ENCODE peak calls at places on chromosomes 11 and 22, in six cellular contexts. J is mesenchymal stem cell, Q is H1, A is IMR-90, L is mesendoderm, U is trophoblast cell. O is an unnamed sample.

GRCh38 chr11:3058753-3059664 is 1.8 kb upstream of the CARS1 start:
- DNase-seq in J (peak), Q (no peak), A (peak), L (peak), U (peak), O (no peak)

GRCh38 chr11:79195209-79195608 is 245.6 kb downstream of the TENM4 start:
- DNase-seq in J (no peak), Q (no peak), A (no peak), L (no peak), U (no peak), O (no peak)

GRCh38 chr22:35376728-35377472 is 4.0 kb upstream of the HMOX1 start:
- DNase-seq in J (peak), Q (peak), A (peak), L (peak), U (peak), O (peak)

GRCh38 chr11:26286472-26287066 is 45.4 kb upstream of the ANO3 start:
- DNase-seq in J (peak), Q (no peak), A (peak), L (peak), U (peak), O (peak)

GRCh38 chr11:117597083-117597482 is 199.9 kb downstream of the DSCAML1 start:
- DNase-seq in J (peak), Q (no peak), A (peak), L (peak), U (peak), O (peak)

GRCh38 chr11:10941429-10941828 is 83.6 kb upstream of the ZBED5 start:
- DNase-seq in J (no peak), Q (no peak), A (no peak), L (no peak), U (no peak), O (no peak)

GRCh38 chr22:43811777-43812148 is 342 bp downstream of the EFCAB6 start:
- DNase-seq in J (peak), Q (no peak), A (peak), L (peak), U (no peak), O (no peak)

GRCh38 chr11:83852775-83853442 is 566.7 kb upstream of the CCDC90B start:
- DNase-seq in J (no peak), Q (no peak), A (no peak), L (no peak), U (no peak), O (no peak)

GRCh38 chr11:123302751-123303195 is 107.7 kb upstream of the CLMP start:
- DNase-seq in J (peak), Q (no peak), A (peak), L (peak), U (peak), O (no peak)

GRCh38 chr11:111229604-111230003 is 15.9 kb upstream of the POU2AF2 start:
- DNase-seq in J (no peak), Q (no peak), A (no peak), L (no peak), U (no peak), O (no peak)

GRCh38 chr11:17991799-17992433 is 20.9 kb downstream of the SERGEF start:
- DNase-seq in J (peak), Q (no peak), A (peak), L (peak), U (peak), O (no peak)

GRCh38 chr11:96332236-96332761 is 10.7 kb downstream of the MAML2 start:
- DNase-seq in J (peak), Q (no peak), A (no peak), L (no peak), U (peak), O (no peak)
- H2BK5ac ChIP-seq in J (no peak), Q (peak), A (peak), L (no peak), U (no peak), O (no peak)

GRCh38 chr11:64229090-64229958 is 1.0 kb upstream of the DNAJC4 start:
- DNase-seq in J (no peak), Q (no peak), A (no peak), L (no peak), U (no peak), O (no peak)
- H3K4me3 ChIP-seq in J (peak), Q (peak), A (no peak), L (no peak), U (no peak), O (no peak)

GRCh38 chr11:57639321-57640067 is 10.2 kb downstream of the YPEL4 start:
- DNase-seq in J (peak), Q (peak), A (peak), L (peak), U (no peak), O (peak)
- H2BK5ac ChIP-seq in J (peak), Q (peak), A (peak), L (peak), U (peak), O (peak)

GRCh38 chr11:118849825-118850224 is 33.9 kb upstream of the CXCR5 start:
- DNase-seq in J (no peak), Q (no peak), A (no peak), L (no peak), U (no peak), O (no peak)

GRCh38 chr11:118856314-118856713 is 27.4 kb upstream of the CXCR5 start:
- DNase-seq in J (no peak), Q (no peak), A (no peak), L (no peak), U (no peak), O (no peak)

GRCh38 chr11:118851970-118852369 is 31.7 kb upstream of the CXCR5 start:
- DNase-seq in J (no peak), Q (no peak), A (no peak), L (no peak), U (no peak), O (no peak)

GRCh38 chr11:118857385-118857784 is 26.3 kb upstream of the CXCR5 start:
- DNase-seq in J (no peak), Q (no peak), A (no peak), L (no peak), U (no peak), O (no peak)

GRCh38 chr11:118853693-118854092 is 30.0 kb upstream of the CXCR5 start:
- DNase-seq in J (no peak), Q (no peak), A (no peak), L (no peak), U (peak), O (no peak)
- H3K4me3 ChIP-seq in J (no peak), Q (no peak), A (no peak), L (no peak), U (no peak), O (no peak)

GRCh38 chr11:93858376-93858775 is 8.0 kb upstream of the VSTM5 start:
- DNase-seq in J (no peak), Q (no peak), A (no peak), L (no peak), U (no peak), O (no peak)
- H2BK5ac ChIP-seq in J (no peak), Q (no peak), A (no peak), L (peak), U (no peak), O (no peak)

DNA sequence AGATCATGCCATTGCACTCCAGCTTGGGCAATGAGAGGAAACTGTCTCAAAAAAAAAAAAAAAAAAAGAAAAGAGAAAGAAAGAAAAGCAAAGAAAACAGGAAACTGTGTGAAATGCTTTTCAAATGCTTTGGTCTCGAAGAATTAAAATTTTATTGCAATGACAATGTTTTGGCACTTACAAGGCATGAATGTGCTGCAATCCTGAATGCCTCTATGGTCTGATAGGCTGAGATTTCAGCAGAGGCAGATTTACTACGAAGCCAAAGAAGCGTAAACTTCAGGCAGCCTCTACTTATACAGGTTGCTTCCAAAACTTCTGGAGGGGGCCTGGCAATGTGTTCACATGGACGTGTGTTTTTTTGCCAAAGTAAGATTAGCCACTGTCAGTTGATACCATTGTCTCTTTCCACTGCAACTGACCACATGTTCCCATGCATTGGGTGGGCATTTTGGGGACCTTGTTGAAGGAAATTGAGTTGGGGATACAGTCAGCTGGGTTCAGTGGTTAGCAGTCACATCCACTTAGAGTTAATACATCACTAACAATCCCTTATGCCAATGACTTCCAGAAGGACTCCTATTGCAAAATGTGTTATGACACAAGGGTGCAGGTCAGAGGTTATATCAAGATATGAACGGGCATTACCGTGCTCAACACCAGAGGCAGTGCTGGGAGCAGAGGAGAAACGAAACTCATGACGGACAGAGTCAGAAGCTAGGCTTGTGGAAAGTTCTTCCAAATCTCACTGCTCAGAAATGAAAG is 48.8 kb downstream of the ABTB2 start:
- DNase-seq in J (no peak), Q (no peak), A (no peak), L (no peak), U (peak), O (no peak)
- H3K4me3 ChIP-seq in J (no peak), Q (no peak), A (no peak), L (no peak), U (no peak), O (no peak)

GRCh38 chr22:33896154-33896800 is 24.0 kb downstream of the LARGE1 start:
- DNase-seq in J (no peak), Q (no peak), A (no peak), L (no peak), U (no peak), O (no peak)
- H2BK5ac ChIP-seq in J (no peak), Q (peak), A (no peak), L (no peak), U (no peak), O (no peak)

GRCh38 chr22:28129319-28129962 is 210.4 kb upstream of the PITPNB start:
- DNase-seq in J (no peak), Q (peak), A (no peak), L (peak), U (no peak), O (no peak)
- H3K4me3 ChIP-seq in J (no peak), Q (no peak), A (no peak), L (no peak), U (no peak), O (no peak)

DNA sequence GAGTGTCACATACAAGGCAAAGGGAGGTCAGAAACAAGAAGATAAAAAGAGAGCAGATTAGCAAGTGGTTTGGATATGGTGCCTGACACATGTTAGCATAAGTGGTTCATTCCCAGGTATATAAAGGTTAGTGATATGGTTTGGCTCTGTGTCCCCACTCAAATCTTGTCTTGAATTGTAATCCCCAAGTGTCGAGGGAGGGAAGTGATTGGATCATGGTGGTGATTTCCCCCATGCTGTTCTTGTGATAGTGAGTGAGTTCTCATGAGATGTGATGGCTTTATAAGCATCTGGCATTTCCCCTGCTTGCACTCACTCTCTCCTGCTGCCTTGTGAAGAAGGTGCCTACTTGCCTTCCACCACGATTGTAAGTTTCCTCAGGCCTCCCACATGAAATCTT is 12.1 kb upstream of the DKK3 start:
- DNase-seq in J (no peak), Q (no peak), A (no peak), L (peak), U (no peak), O (no peak)
- H2BK5ac ChIP-seq in J (no peak), Q (no peak), A (no peak), L (no peak), U (peak), O (no peak)